ENCODE peak calls at places on chromosomes 13 and 19, in nine cellular contexts. Z is activated CD4-positive, alpha-beta T cell treated with anti-CD3 and anti-CD28 coated beads for 24 hours; O is cardiac fibroblast; U is AG08396; E is GM06990; V is KG1; J is WTC11; A is cardiac muscle cell; Y is T-helper 2 cell treated with Interferon-gamma antibody and Interleukin-4, amounts not matched to agents 5 μg/mL and 100 μg/mL, for 36 hours. M is an unnamed sample.

GRCh38 chr13:32330438-32330837 is 15.1 kb downstream of the BRCA2 start:
- DNase-seq in A (no peak), U (no peak), O (peak), Y (no peak), J (no peak), Z (no peak), V (no peak), E (no peak), M (no peak)

GRCh38 chr19:42253245-42254082 is 1.5 kb downstream of the ERF start:
- DNase-seq in O (peak), J (peak), E (peak), A (peak), Y (peak), V (no peak), Z (no peak), U (peak), M (peak)

GRCh38 chr19:15292847-15293582 is 39.3 kb downstream of the BRD4 start:
- DNase-seq in Y (no peak), V (no peak), Z (no peak), A (no peak), E (peak), U (no peak), O (peak), J (no peak), M (peak)

GRCh38 chr13:100395698-100396373 is 192.8 kb downstream of the GGACT start:
- DNase-seq in Y (no peak), U (no peak), O (no peak), J (no peak), E (no peak), A (no peak), V (no peak), Z (no peak), M (no peak)

GRCh38 chr19:48501961-48502719 is 9.5 kb downstream of the LMTK3 start:
- DNase-seq in E (peak), U (no peak), O (peak), Z (no peak), Y (peak), V (no peak), J (peak), A (peak), M (peak)

GRCh38 chr19:46495789-46496099 is at the start of gene PNMA8B:
- DNase-seq in J (peak), Z (no peak), Y (no peak), V (no peak), U (peak), E (no peak), A (peak), O (peak), M (no peak)

GRCh38 chr19:4363571-4364304 is 20.4 kb downstream of the MPND start:
- DNase-seq in A (no peak), Z (no peak), U (peak), V (no peak), J (no peak), Y (no peak), O (no peak), E (peak), M (no peak)

GRCh38 chr19:33868821-33869412 is 72.2 kb downstream of the KCTD15 start:
- DNase-seq in Y (no peak), J (peak), U (peak), Z (no peak), A (peak), O (peak), V (no peak), E (no peak), M (no peak)

GRCh38 chr19:5940260-5941208 is 26.5 kb downstream of the CAPS start:
- DNase-seq in O (no peak), U (no peak), Y (no peak), E (no peak), A (no peak), J (no peak), Z (no peak), V (no peak), M (no peak)

GRCh38 chr19:19461671-19462622 is 53.4 kb downstream of the TSSK6 start:
- DNase-seq in V (peak), U (peak), O (peak), A (peak), E (no peak), J (peak), Y (no peak), Z (no peak), M (peak)

GRCh38 chr19:6211632-6212402 is 68.0 kb downstream of the MLLT1 start:
- DNase-seq in U (peak), V (no peak), J (no peak), A (no peak), E (no peak), Y (no peak), O (no peak), Z (no peak), M (no peak)

GRCh38 chr13:40596484-40596883 is 70.0 kb downstream of the FOXO1 start:
- DNase-seq in A (no peak), Y (no peak), O (no peak), J (no peak), E (no peak), U (no peak), Z (no peak), V (no peak), M (no peak)

GRCh38 chr19:57351867-57352266 is 796 bp downstream of the ZNF304 start:
- DNase-seq in V (no peak), E (no peak), J (no peak), O (no peak), Z (no peak), A (no peak), U (peak), Y (no peak), M (no peak)

GRCh38 chr13:66508153-66508909 is 721.8 kb downstream of the PCDH9 start:
- DNase-seq in Y (no peak), A (no peak), Z (no peak), O (peak), V (no peak), J (no peak), E (no peak), U (no peak), M (no peak)

M was measured in CMK.